ENCODE peak calls at places on chromosomes 3 and 15, in eight cellular contexts. O, N, X, A, M, U, C and P are unnamed samples.

GRCh38 chr3:8712871-8713360 is 20.7 kb upstream of the CAV3 start:
- DNase-seq in O (no peak), N (no peak), X (no peak), A (no peak), M (no peak), U (no peak), C (no peak), P (no peak)

GRCh38 chr3:114221165-114221880 is 16.1 kb downstream of the ZNF80 start:
- DNase-seq in O (no peak), N (no peak), X (no peak), A (peak; percentile 17), M (no peak), U (no peak), C (peak; percentile 17), P (peak; percentile 91)

GRCh38 chr3:188881954-188882641 is 289.7 kb upstream of the TPRG1 start:
- DNase-seq in O (no peak), N (peak; percentile 89), X (no peak), A (no peak), M (no peak), U (peak; percentile 85), C (peak; percentile 88), P (peak; percentile 81)

GRCh38 chr15:48579945-48580671 is 65.4 kb downstream of the FBN1 start:
- DNase-seq in O (no peak), N (peak; percentile 84), X (no peak), A (no peak), M (no peak), U (peak; percentile 61), C (no peak), P (peak; percentile 44)

GRCh38 chr15:55281517-55282227 is 7.9 kb downstream of the RAB27A start:
- DNase-seq in O (no peak), N (no peak), X (no peak), A (no peak), M (no peak), U (peak; percentile 34), C (no peak), P (no peak)

GRCh38 chr15:29888651-29889050 is 66.4 kb upstream of the TJP1 start:
- DNase-seq in O (no peak), N (peak; percentile 81), X (no peak), A (no peak), M (no peak), U (peak; percentile 48), C (peak; percentile 85), P (peak; percentile 73)

GRCh38 chr3:145427355-145427754 is 733.6 kb downstream of the PLOD2 start:
- DNase-seq in O (no peak), N (no peak), X (no peak), A (no peak), M (no peak), U (no peak), C (no peak), P (no peak)

GRCh38 chr15:29756358-29757267 is 65.7 kb downstream of the TJP1 start:
- DNase-seq in O (no peak), N (no peak), X (no peak), A (no peak), M (no peak), U (peak; percentile 15), C (no peak), P (no peak)

GRCh38 chr15:72319360-72319984 is 485 bp downstream of the CELF6 start:
- DNase-seq in O (peak; percentile 65), N (peak; percentile 66), X (peak; percentile 76), A (peak; percentile 58), M (peak; percentile 87), U (peak; percentile 80), C (peak; percentile 52), P (peak; percentile 43)

GRCh38 chr3:172246107-172246870 is 202.0 kb downstream of the GHSR start:
- DNase-seq in O (no peak), N (no peak), X (peak; percentile 61), A (no peak), M (no peak), U (no peak), C (no peak), P (no peak)

GRCh38 chr3:194879991-194880939 is 194.6 kb downstream of the FAM43A start:
- DNase-seq in O (peak; percentile 43), N (no peak), X (peak; percentile 26), A (peak; percentile 7), M (no peak), U (peak; percentile 70), C (peak; percentile 59), P (peak; percentile 87)

GRCh38 chr3:15496341-15496664 is 25.2 kb downstream of the COLQ start:
- DNase-seq in O (no peak), N (no peak), X (no peak), A (no peak), M (no peak), U (no peak), C (no peak), P (no peak)

GRCh38 chr15:68725736-68726135 is 95.0 kb downstream of the ANP32A start:
- DNase-seq in O (peak; percentile 48), N (peak; percentile 15), X (peak; percentile 26), A (peak; percentile 40), M (no peak), U (peak; percentile 54), C (no peak), P (peak; percentile 75)

DNA sequence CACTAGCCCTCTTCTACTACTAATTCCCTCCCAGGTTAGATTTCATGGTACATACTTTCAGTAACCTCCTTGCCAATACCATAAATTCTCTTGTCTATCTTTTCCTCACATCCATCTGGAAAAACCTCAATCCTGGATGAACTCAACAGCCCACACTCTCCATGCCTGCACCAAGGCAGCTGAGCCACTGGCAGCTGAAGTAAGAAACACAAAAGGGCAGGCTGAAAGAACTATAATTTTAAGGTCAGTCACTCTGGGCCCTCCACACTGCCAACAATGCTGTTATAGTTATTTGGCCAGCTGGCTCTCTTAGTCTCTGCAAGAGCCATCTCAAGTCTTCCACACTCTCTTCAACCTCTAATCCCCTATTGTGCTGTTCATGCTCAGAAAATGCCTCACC is 15.1 kb upstream of the TIPARP start:
- DNase-seq in O (no peak), N (no peak), X (no peak), A (no peak), M (no peak), U (no peak), C (no peak), P (no peak)
- H3K4me3 ChIP-seq in O (no peak overlapping the region), N (no peak overlapping the region), X (no peak overlapping the region), A (no peak overlapping the region), M (no peak overlapping the region), U (no peak overlapping the region), C (no peak overlapping the region), P (no peak overlapping the region)

GRCh38 chr3:141330235-141330634 is 38.1 kb upstream of the ZBTB38 start:
- DNase-seq in O (no peak), N (no peak), X (no peak), A (no peak), M (no peak), U (no peak), C (no peak), P (no peak)

GRCh38 chr3:141332436-141332835 is 35.9 kb upstream of the ZBTB38 start:
- DNase-seq in O (no peak), N (no peak), X (no peak), A (peak; percentile 73), M (no peak), U (no peak), C (no peak), P (no peak)

GRCh38 chr3:141330718-141331369 is 37.5 kb upstream of the ZBTB38 start:
- DNase-seq in O (no peak), N (peak; percentile 56), X (no peak), A (no peak), M (no peak), U (peak; percentile 26), C (peak; percentile 28), P (peak; percentile 51)

GRCh38 chr3:141333796-141334626 is 34.3 kb upstream of the ZBTB38 start:
- DNase-seq in O (no peak), N (peak; percentile 78), X (no peak), A (no peak), M (no peak), U (peak; percentile 21), C (peak; percentile 70), P (peak; percentile 89)

DNA sequence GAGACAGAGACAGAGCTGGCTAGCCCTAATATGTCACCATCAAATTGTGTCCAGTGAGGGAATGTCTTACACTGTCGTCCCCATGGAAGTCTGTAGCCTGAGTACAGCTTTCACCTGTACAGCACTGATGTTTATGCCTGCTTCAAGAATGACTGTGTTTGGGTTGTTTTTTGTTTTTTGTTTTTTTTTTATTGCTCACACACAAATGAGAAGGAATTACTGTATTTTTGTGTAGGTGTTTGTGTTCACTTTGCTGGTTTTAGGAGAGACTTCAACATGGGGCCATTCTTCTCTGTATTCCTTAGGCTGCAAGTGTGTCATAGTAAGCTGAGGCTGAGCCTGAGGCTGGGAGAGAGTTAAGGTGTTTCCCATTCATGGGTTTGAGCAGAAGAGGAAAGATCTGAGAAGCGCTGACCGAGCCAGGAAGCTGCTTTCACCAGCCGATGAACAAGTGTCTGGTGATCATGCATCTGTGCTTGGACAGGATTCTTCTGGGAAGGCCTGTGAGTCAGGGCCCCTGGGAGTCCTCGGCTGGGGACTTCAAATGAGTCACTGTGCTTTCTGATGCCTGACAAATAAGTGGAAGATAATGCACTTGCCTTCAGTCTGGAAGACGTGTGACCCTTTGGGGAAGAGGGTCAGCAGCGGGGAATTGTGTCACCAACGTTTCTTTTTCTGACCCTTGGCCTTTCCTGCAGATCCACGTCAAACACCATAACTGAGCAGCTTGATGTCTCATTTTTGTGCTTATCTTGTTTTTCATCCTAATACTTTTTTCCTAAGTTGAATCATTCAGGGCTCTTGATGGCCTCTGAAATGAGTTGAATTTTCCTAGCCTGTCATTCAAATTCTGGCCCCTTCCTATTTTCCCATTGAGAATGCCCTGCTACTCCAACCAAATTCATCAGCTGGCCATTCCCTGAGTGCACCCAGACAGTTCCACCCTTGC is 36.7 kb upstream of the ZBTB38 start:
- DNase-seq in O (peak; percentile 51), N (peak; percentile 99), X (peak; percentile 18), A (peak; percentile 35), M (no peak), U (peak; percentile 98), C (peak; percentile 98), P (peak; percentile 94)
- H3K4me3 ChIP-seq in O (no peak overlapping the region), N (no peak overlapping the region), X (no peak overlapping the region), A (no peak overlapping the region), M (no peak overlapping the region), U (no peak overlapping the region), C (no peak overlapping the region), P (no peak overlapping the region)

GRCh38 chr3:111538111-111538510 is 3.9 kb upstream of the CD96 start:
- DNase-seq in O (no peak), N (no peak), X (no peak), A (no peak), M (no peak), U (peak; percentile 13), C (no peak), P (no peak)

GRCh38 chr3:111541911-111542483 is at the start of gene CD96:
- DNase-seq in O (no peak), N (no peak), X (peak; percentile 12), A (peak; percentile 26), M (no peak), U (peak; percentile 13), C (peak; percentile 26), P (peak; percentile 38)

GRCh38 chr3:111539351-111540331 is 2.4 kb upstream of the CD96 start:
- DNase-seq in O (peak; percentile 49), N (peak; percentile 64), X (peak; percentile 64), A (peak; percentile 63), M (peak; percentile 79), U (peak; percentile 72), C (peak; percentile 69), P (peak; percentile 63)

GRCh38 chr3:111538687-111539086 is 3.3 kb upstream of the CD96 start:
- DNase-seq in O (no peak), N (peak; percentile 89), X (no peak), A (no peak), M (no peak), U (peak; percentile 53), C (peak; percentile 49), P (peak; percentile 62)

GRCh38 chr3:111541391-111541790 is 606 bp upstream of the CD96 start:
- DNase-seq in O (no peak), N (no peak), X (no peak), A (no peak), M (no peak), U (no peak), C (no peak), P (peak; percentile 21)
- H3K4me3 ChIP-seq in O (no peak overlapping the region), N (no peak overlapping the region), X (no peak overlapping the region), A (no peak overlapping the region), M (no peak overlapping the region), U (no peak overlapping the region), C (no peak overlapping the region), P (no peak overlapping the region)

GRCh38 chr3:47778746-47779145 is 2.9 kb downstream of the SMARCC1 start:
- DNase-seq in O (no peak), N (no peak), X (no peak), A (no peak), M (no peak), U (no peak), C (no peak), P (no peak)
- H3K4me3 ChIP-seq in O (no peak overlapping the region), N (no peak overlapping the region), X (no peak overlapping the region), A (no peak overlapping the region), M (no peak overlapping the region), U (no peak overlapping the region), C (no peak overlapping the region), P (no peak overlapping the region)